ENCODE peak calls at places on chromosomes 5 and 9, in seven cellular contexts. P is ascending aorta, N is ovary, U is upper lobe of left lung, I is left ventricle myocardium inferior, S is K562, C is neural progenitor cell. M is an unnamed sample.

GRCh38 chr9:106921341-106921899 is 58.5 kb downstream of the ZNF462 start:
- DNase-seq in P (no peak), N (peak), U (no peak), I (no peak), S (no peak), C (peak), M (peak)

GRCh38 chr5:124536333-124536732 is 210.1 kb downstream of the ZNF608 start:
- DNase-seq in P (no peak), N (no peak), U (no peak), I (no peak), S (no peak), C (no peak), M (no peak)

GRCh38 chr9:88092699-88093359 is 45.4 kb downstream of the SPATA31C2 start:
- DNase-seq in P (no peak), N (no peak), U (no peak), I (peak), S (no peak), C (no peak), M (peak)

GRCh38 chr9:136031741-136032638 is 63.1 kb downstream of the NACC2 start:
- DNase-seq in P (no peak), N (no peak), U (no peak), I (no peak), S (no peak), C (no peak), M (no peak)

GRCh38 chr9:121284733-121285451 is 16.9 kb downstream of the GSN start:
- DNase-seq in P (no peak), N (peak), U (no peak), I (no peak), S (no peak), C (no peak), M (no peak)

GRCh38 chr5:179313849-179314521 is 31.3 kb downstream of the ADAMTS2 start:
- DNase-seq in P (peak), N (peak), U (peak), I (peak), S (no peak), C (no peak), M (no peak)

GRCh38 chr5:1666812-1667588 is 132.6 kb downstream of the MRPL36 start:
- DNase-seq in P (no peak), N (peak), U (peak), I (no peak), S (peak), C (peak), M (peak)

GRCh38 chr5:141608557-141608956 is 10.2 kb downstream of the DIAPH1 start:
- DNase-seq in P (no peak), N (no peak), U (no peak), I (no peak), S (no peak), C (no peak), M (no peak)

GRCh38 chr5:133369161-133369783 is 243.1 kb downstream of the FSTL4 start:
- DNase-seq in P (no peak), N (no peak), U (no peak), I (no peak), S (no peak), C (no peak), M (peak)

GRCh38 chr5:148014276-148014675 is 49.5 kb upstream of the SPINK5 start:
- DNase-seq in P (no peak), N (no peak), U (no peak), I (no peak), S (no peak), C (no peak), M (no peak)

GRCh38 chr5:137492321-137492720 is 6.8 kb downstream of the SPOCK1 start:
- DNase-seq in P (no peak), N (no peak), U (no peak), I (no peak), S (no peak), C (no peak), M (no peak)

GRCh38 chr9:128150594-128151342 is 1.5 kb downstream of the LCN2 start:
- DNase-seq in P (no peak), N (peak), U (peak), I (no peak), S (peak), C (peak), M (peak)

GRCh38 chr9:128148509-128149000 is 698 bp upstream of the LCN2 start:
- DNase-seq in P (no peak), N (peak), U (no peak), I (no peak), S (peak), C (no peak), M (no peak)

GRCh38 chr9:128151343-128152132 is 2.3 kb downstream of the LCN2 start:
- DNase-seq in P (no peak), N (peak), U (no peak), I (no peak), S (peak), C (no peak), M (no peak)

GRCh38 chr9:128149951-128150593 is 819 bp downstream of the LCN2 start:
- DNase-seq in P (no peak), N (peak), U (no peak), I (no peak), S (peak), C (no peak), M (no peak)

GRCh38 chr9:128149001-128149701 is at the start of gene LCN2:
- DNase-seq in P (no peak), N (peak), U (no peak), I (no peak), S (peak), C (no peak), M (no peak)
- H3K27ac ChIP-seq in P (no peak), N (no peak), U (peak), I (peak), S (peak), C (no peak), M (peak)

GRCh38 chr9:117734082-117734481 is 29.9 kb downstream of the TLR4 start:
- DNase-seq in P (no peak), N (no peak), U (no peak), I (no peak), S (no peak), C (no peak), M (no peak)

GRCh38 chr9:117737721-117738226 is 33.6 kb downstream of the TLR4 start:
- DNase-seq in P (no peak), N (no peak), U (no peak), I (no peak), S (no peak), C (peak), M (peak)

GRCh38 chr9:117732494-117732893 is 28.3 kb downstream of the TLR4 start:
- DNase-seq in P (no peak), N (no peak), U (no peak), I (no peak), S (no peak), C (no peak), M (peak)

GRCh38 chr9:117733465-117733864 is 29.3 kb downstream of the TLR4 start:
- DNase-seq in P (no peak), N (no peak), U (no peak), I (no peak), S (no peak), C (no peak), M (no peak)

DNA sequence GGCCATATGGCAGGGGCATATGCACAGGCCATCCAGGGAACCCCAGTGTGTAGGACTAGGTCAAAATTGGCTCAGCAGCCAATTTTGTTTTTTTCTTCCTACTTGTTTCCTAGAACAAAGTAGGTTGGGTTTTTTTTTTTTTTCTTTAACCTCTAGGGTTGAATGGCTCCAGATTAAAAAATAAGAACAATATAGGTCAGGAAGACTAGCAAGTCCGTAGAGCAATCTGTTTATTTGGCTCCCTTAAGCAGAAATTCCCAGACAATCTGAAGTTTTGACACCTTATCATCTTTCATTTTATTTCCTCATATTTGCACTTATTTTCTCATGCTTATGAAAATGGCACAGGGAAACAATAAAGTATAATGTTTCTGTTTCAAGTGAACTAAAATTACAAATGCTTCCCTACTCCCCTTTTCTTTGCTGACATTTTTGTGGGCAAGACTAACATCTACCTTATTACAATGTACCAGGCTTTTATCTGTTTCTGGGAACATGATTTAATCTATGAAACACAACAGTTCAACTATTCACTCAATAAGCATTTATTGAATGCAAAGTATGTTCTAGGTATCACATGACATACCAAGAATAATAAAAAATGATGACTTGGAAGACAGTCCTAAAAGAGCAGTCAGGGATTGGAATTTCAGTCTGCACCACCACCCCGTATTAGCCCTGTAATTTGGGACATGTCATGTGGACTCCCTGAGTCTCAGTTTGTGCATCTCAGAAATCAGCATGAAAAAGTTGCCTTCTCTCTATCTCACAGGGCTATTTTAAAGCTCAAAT is 30.5 kb downstream of the TLR4 start:
- DNase-seq in P (no peak), N (no peak), U (no peak), I (no peak), S (no peak), C (no peak), M (no peak)
- H3K4me3 ChIP-seq in P (no peak), N (no peak), U (no peak), I (no peak), S (no peak), C (no peak), M (no peak)

GRCh38 chr5:157933005-157933404 is 74.1 kb upstream of the CLINT1 start:
- DNase-seq in P (no peak), N (no peak), U (no peak), I (no peak), S (no peak), C (no peak), M (no peak)

GRCh38 chr5:157930710-157931109 is 71.8 kb upstream of the CLINT1 start:
- DNase-seq in P (no peak), N (no peak), U (no peak), I (peak), S (no peak), C (no peak), M (no peak)

GRCh38 chr5:157934600-157934999 is 75.7 kb upstream of the CLINT1 start:
- DNase-seq in P (no peak), N (no peak), U (no peak), I (no peak), S (no peak), C (no peak), M (no peak)
- TF ChIP-seq CTCF in P (no peak), N (no peak), U (no peak), I (no peak), S (no peak), C (no peak), M (no peak)

GRCh38 chr9:94870465-94870792 is 143.9 kb downstream of the AOPEP start:
- DNase-seq in P (no peak), N (no peak), U (no peak), I (no peak), S (no peak), C (no peak), M (no peak)
- H3K27ac ChIP-seq in P (peak), N (no peak), U (peak), I (peak), S (no peak), C (no peak), M (no peak)

GRCh38 chr9:129263836-129264235 is 85.8 kb upstream of the IER5L start:
- DNase-seq in P (no peak), N (no peak), U (no peak), I (peak), S (no peak), C (no peak), M (no peak)

GRCh38 chr9:129264388-129264787 is 86.3 kb upstream of the IER5L start:
- DNase-seq in P (no peak), N (no peak), U (no peak), I (no peak), S (no peak), C (no peak), M (no peak)

GRCh38 chr9:129266536-129266935 is 88.5 kb upstream of the IER5L start:
- DNase-seq in P (no peak), N (no peak), U (no peak), I (no peak), S (no peak), C (no peak), M (no peak)

GRCh38 chr9:129270205-129270604 is 92.1 kb upstream of the IER5L start:
- DNase-seq in P (no peak), N (no peak), U (no peak), I (peak), S (no peak), C (no peak), M (no peak)

GRCh38 chr9:129267141-129267540 is 89.1 kb upstream of the IER5L start:
- DNase-seq in P (no peak), N (no peak), U (no peak), I (no peak), S (no peak), C (no peak), M (no peak)
- H3K4me3 ChIP-seq in P (no peak), N (no peak), U (no peak), I (no peak), S (no peak), C (no peak), M (no peak)

GRCh38 chr5:140557136-140557805 is at the start of gene SRA1:
- DNase-seq in P (peak), N (peak), U (peak), I (peak), S (peak), C (peak), M (peak)
- TF ChIP-seq CTCF in P (no peak), N (no peak), U (peak), I (no peak), S (peak), C (no peak), M (no peak)

DNA sequence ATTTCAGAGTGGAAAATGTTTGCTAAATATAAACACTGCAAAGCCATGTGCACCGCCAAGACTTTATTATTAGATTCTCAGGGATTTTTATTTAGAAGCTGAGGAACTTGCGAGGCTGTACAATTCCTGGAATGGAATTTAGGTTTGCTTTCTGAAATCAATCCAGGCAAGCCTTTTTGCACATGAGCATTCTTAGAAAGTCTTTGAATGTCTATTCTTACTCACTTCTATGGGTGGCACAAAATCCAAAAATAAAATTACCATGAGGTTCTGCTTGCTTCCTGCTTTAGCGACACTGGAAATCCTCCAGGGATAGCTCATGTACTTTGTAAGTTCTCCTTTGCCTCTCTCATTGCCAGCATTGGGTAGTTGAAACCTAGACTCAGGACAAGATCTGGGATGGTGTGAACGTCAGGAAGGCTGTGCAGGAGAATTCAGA is 71.5 kb upstream of the PALM2AKAP2 start:
- DNase-seq in P (no peak), N (no peak), U (no peak), I (no peak), S (no peak), C (no peak), M (no peak)
- H3K27ac ChIP-seq in P (peak), N (no peak), U (no peak), I (peak), S (no peak), C (no peak), M (no peak)

M was measured in WERI-Rb-1.